ENCODE peak calls at places on chromosomes 7 and 10, in five cellular contexts. O is keratinocyte, K is osteoblast, X is colonic mucosa, C is esophagus squamous epithelium. L is an unnamed sample.

GRCh38 chr7:137130751-137131158 is 212.8 kb downstream of the PTN start:
- DNase-seq in X (no peak), O (no peak), K (no peak), C (no peak), L (no peak)

GRCh38 chr10:13686331-13686752 is 99.6 kb downstream of the PRPF18 start:
- DNase-seq in C (no peak), X (no peak), O (no peak), K (no peak), L (no peak)

GRCh38 chr7:103656221-103656620 is 210.2 kb upstream of the SLC26A5 start:
- DNase-seq in K (no peak), C (no peak), O (no peak), X (no peak), L (no peak)

GRCh38 chr10:47076949-47077348 is 165.7 kb downstream of the PTPN20 start:
- DNase-seq in K (peak; percentile 9), C (no peak), O (no peak), X (no peak), L (no peak)

GRCh38 chr7:76020031-76020714 is 25.8 kb upstream of the TMEM120A start:
- DNase-seq in X (peak; percentile 79), C (no peak), O (peak; percentile 5), K (no peak), L (peak; percentile 80)

GRCh38 chr10:49106451-49106850 is 8.9 kb downstream of the VSTM4 start:
- DNase-seq in K (peak; percentile 92), C (no peak), X (no peak), O (no peak), L (no peak)

GRCh38 chr7:110774066-110774465 is 316.9 kb upstream of the LRRN3 start:
- DNase-seq in O (no peak), C (no peak), X (no peak), K (no peak), L (no peak)

GRCh38 chr7:124688991-124689390 is 76.6 kb downstream of the GPR37 start:
- DNase-seq in C (no peak), O (peak; percentile 83), X (no peak), K (no peak), L (no peak)

GRCh38 chr10:58389024-58389423 is 3.8 kb downstream of the TFAM start:
- DNase-seq in O (no peak), C (no peak), X (no peak), K (no peak), L (no peak)

GRCh38 chr10:63256047-63256773 is 123.1 kb downstream of the NRBF2 start:
- DNase-seq in C (no peak), K (no peak), X (no peak), O (no peak), L (no peak)

GRCh38 chr10:94299417-94299816 is 63.3 kb downstream of the NOC3L start:
- DNase-seq in X (no peak), O (no peak), C (no peak), K (peak; percentile 73), L (no peak)

GRCh38 chr10:111077715-111078504 is 1.1 kb downstream of the ADRA2A start:
- DNase-seq in X (peak; percentile 51), K (peak; percentile 88), C (no peak), O (no peak), L (no peak)

GRCh38 chr7:13286916-13287315 is 599.5 kb downstream of the ARL4A start:
- DNase-seq in X (no peak), O (no peak), K (no peak), C (no peak), L (no peak)

GRCh38 chr7:129348023-129348740 is 86.0 kb upstream of the STRIP2 start:
- DNase-seq in X (no peak), K (no peak), O (no peak), C (no peak), L (no peak)

GRCh38 chr10:57260175-57260574 is 899.1 kb upstream of the ZWINT start:
- DNase-seq in O (no peak), X (no peak), C (no peak), K (no peak), L (no peak)

GRCh38 chr10:26946103-26946907 is 85.5 kb upstream of the ABI1 start:
- DNase-seq in X (no peak), O (peak; percentile 64), K (no peak), C (no peak), L (no peak)

GRCh38 chr10:59553127-59553649 is 156.5 kb downstream of the SLC16A9 start:
- DNase-seq in O (no peak), X (no peak), C (no peak), K (no peak), L (no peak)

GRCh38 chr7:8442295-8442813 is 8.9 kb downstream of the NXPH1 start:
- DNase-seq in K (no peak), X (no peak), C (no peak), O (no peak), L (no peak)

GRCh38 chr10:120508966-120509365 is 51.9 kb downstream of the PLPP4 start:
- DNase-seq in X (no peak), O (peak; percentile 75), K (no peak), C (no peak), L (no peak)

GRCh38 chr10:44308935-44309334 is 76.0 kb downstream of the CXCL12 start:
- DNase-seq in C (no peak), X (no peak), K (peak; percentile 48), O (no peak), L (no peak)

GRCh38 chr10:3091346-3091787 is 24.0 kb downstream of the PFKP start:
- DNase-seq in O (peak; percentile 91), X (no peak), K (peak; percentile 86), C (no peak), L (no peak)

GRCh38 chr7:156049366-156049765 is 237.1 kb upstream of the SHH start:
- DNase-seq in O (no peak), K (peak; percentile 38), X (no peak), C (no peak), L (no peak)

GRCh38 chr7:2051708-2052656 is 180.8 kb downstream of the MAD1L1 start:
- DNase-seq in X (no peak), C (no peak), O (no peak), K (no peak), L (no peak)

GRCh38 chr7:151683615-151684407 is 164.1 kb upstream of the RHEB start:
- DNase-seq in C (no peak), K (peak; percentile 37), X (no peak), O (no peak), L (peak; percentile 14)

GRCh38 chr10:4809156-4809555 is 16.9 kb upstream of the AKR1E2 start:
- DNase-seq in K (no peak), O (no peak), X (no peak), C (no peak), L (no peak)

GRCh38 chr7:24521917-24522583 is 51.2 kb upstream of the PALS2 start:
- DNase-seq in X (no peak), C (no peak), O (no peak), K (no peak), L (no peak)

DNA sequence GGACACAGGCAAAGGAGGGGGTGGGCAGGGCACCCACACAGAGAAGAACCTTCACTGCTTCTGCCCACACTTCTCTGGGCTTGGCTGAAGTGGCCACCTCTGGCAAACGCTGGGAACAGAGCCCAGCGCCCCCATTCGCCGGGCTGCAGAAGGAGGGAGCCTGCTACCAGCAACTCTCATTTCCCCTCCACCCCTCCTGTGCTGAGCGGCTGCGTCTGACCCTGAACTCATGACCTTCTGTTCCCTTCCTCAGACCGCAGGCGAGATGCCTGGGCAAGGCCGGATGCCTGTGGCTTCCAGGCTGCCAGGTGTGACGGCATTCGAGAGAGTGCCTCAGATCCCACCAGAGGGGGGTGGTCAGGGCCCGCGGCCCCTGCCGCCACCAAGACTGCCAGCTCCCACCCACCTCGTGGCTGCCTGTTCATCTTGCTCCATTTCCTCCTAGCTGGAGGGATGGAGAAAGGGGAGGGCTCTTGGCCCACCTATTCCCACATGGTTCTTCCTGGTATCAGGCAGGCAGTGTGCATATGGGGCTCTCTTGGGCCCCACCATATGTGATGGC is 19.8 kb downstream of the DNAJB12 start:
- DNase-seq in C (peak; percentile 74), X (peak; percentile 68), K (peak; percentile 94), O (no peak), L (peak; percentile 81)
- TF ChIP-seq CTCF in C (no peak), X (no peak), K (no peak), O (no peak), L (peak; percentile 40)

GRCh38 chr7:30352169-30352568 is 67.8 kb downstream of the ZNRF2 start:
- DNase-seq in K (no peak), O (no peak), X (no peak), C (no peak), L (no peak)
- TF ChIP-seq CTCF in K (no peak), O (no peak), X (no peak), C (no peak), L (peak; percentile 27)

GRCh38 chr10:98446656-98447221 is at the start of gene HPS1:
- DNase-seq in O (no peak), C (no peak), K (peak; percentile 95), X (peak; percentile 86), L (peak; percentile 96)
- TF ChIP-seq CTCF in O (peak; percentile 16), C (no peak), K (no peak), X (no peak), L (no peak)

GRCh38 chr7:106085015-106085414 is 27.1 kb downstream of the SYPL1 start:
- DNase-seq in C (no peak), X (no peak), K (no peak), O (no peak), L (no peak)

GRCh38 chr7:106089647-106090046 is 22.5 kb downstream of the SYPL1 start:
- DNase-seq in C (no peak), X (no peak), K (no peak), O (no peak), L (no peak)

GRCh38 chr7:106088014-106088413 is 24.1 kb downstream of the SYPL1 start:
- DNase-seq in X (no peak), K (no peak), C (no peak), O (no peak), L (no peak)

GRCh38 chr7:106083717-106084116 is 28.4 kb downstream of the SYPL1 start:
- DNase-seq in C (no peak), O (no peak), X (no peak), K (no peak), L (no peak)

GRCh38 chr7:106086062-106086461 is 26.1 kb downstream of the SYPL1 start:
- DNase-seq in X (no peak), C (no peak), K (no peak), O (no peak), L (no peak)
- TF ChIP-seq CTCF in X (no peak), C (no peak), K (no peak), O (no peak), L (no peak)

DNA sequence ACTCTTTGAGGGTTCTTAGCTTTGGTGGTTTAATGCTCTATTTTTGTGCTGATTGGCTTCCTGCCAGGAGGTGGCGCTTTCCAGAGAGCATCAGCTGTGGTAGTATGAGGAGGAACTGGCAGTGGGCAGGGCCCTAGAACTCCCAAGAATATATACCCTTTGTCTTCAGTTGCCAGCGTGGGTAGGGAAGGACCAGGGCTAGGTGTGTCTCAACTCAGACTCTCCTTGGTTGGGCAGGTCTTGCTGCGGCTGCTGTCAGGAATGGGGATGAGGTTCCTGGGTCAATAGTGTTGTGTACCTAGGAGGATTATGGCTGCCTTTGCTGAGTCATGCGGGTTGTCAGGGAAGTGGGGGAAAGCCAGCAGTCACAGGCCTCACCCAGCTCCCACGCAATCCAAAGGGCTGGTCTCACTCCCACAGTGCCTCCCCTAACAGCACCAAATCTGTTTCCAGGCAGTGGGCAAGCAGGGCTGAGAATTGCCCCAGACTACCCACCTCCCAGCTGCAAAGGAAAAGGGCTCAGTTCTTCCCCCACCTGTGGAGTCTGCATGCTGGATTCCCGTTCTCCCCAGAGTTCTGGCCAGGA is 191.5 kb downstream of the PHTF2 start:
- DNase-seq in K (no peak), O (no peak), C (no peak), X (peak; percentile 83), L (no peak)
- TF ChIP-seq CTCF in K (no peak), O (no peak), C (no peak), X (no peak), L (no peak)